ENCODE peak calls at places on chromosomes 2 and 18, in four cellular contexts. P is IMR-90, S is H9, A is H1. V is an unnamed sample. For H3K4me1, the result is how much of the 10 kb centered on the place peaks cover.

GRCh38 chr2:64036343-64036742 is 17.1 kb upstream of the VPS54 start:
- DNase-seq in P (peak), S (no peak), A (no peak), V (no peak)

GRCh38 chr2:118832791-118833715 is 14.4 kb downstream of the EN1 start:
- DNase-seq in P (no peak), S (no peak), A (no peak), V (peak)

GRCh38 chr2:10883880-10884529 is 27.7 kb upstream of the KCNF1 start:
- DNase-seq in P (no peak), S (no peak), A (no peak), V (no peak)

GRCh38 chr2:101501443-101501842 is 26.5 kb upstream of the RFX8 start:
- DNase-seq in P (peak), S (no peak), A (no peak), V (no peak)

GRCh38 chr2:74849228-74849892 is 15.4 kb downstream of the HK2 start:
- DNase-seq in P (peak), S (peak), A (no peak), V (peak)

GRCh38 chr2:189783451-189783926 is 650 bp downstream of the ORMDL1 start:
- DNase-seq in P (peak), S (no peak), A (no peak), V (no peak)

GRCh38 chr2:72118951-72119350 is 28.7 kb downstream of the CYP26B1 start:
- DNase-seq in P (no peak), S (no peak), A (no peak), V (no peak)

GRCh38 chr18:22378672-22379282 is 38.9 kb downstream of the CTAGE1 start:
- DNase-seq in P (peak), S (peak), A (no peak), V (peak)

GRCh38 chr2:150207979-150208378 is 279.5 kb downstream of the RND3 start:
- DNase-seq in P (no peak), S (no peak), A (no peak), V (no peak)

GRCh38 chr18:9614401-9615279 is at the start of gene PPP4R1:
- DNase-seq in P (peak), S (peak), A (peak), V (peak)

GRCh38 chr2:40395169-40396023 is 56.5 kb downstream of the SLC8A1 start:
- DNase-seq in P (no peak), S (no peak), A (no peak), V (peak)

GRCh38 chr18:50917021-50917420 is 38.1 kb downstream of the ME2 start:
- DNase-seq in P (peak), S (no peak), A (no peak), V (no peak)

GRCh38 chr2:97734061-97734912 is 20.9 kb downstream of the ZAP70 start:
- DNase-seq in P (no peak), S (peak), A (no peak), V (no peak)

GRCh38 chr18:7760967-7761946 is 194.1 kb downstream of the PTPRM start:
- DNase-seq in P (peak), S (no peak), A (no peak), V (no peak)

GRCh38 chr2:191786694-191787093 is 60.2 kb downstream of the CAVIN2 start:
- DNase-seq in P (no peak), S (no peak), A (no peak), V (no peak)

GRCh38 chr2:23449413-23449812 is 64.4 kb downstream of the KLHL29 start:
- DNase-seq in P (no peak), S (no peak), A (no peak), V (no peak)

GRCh38 chr2:190050001-190050400 is 12.5 kb downstream of the MSTN start:
- DNase-seq in P (peak), S (no peak), A (no peak), V (no peak)

DNA sequence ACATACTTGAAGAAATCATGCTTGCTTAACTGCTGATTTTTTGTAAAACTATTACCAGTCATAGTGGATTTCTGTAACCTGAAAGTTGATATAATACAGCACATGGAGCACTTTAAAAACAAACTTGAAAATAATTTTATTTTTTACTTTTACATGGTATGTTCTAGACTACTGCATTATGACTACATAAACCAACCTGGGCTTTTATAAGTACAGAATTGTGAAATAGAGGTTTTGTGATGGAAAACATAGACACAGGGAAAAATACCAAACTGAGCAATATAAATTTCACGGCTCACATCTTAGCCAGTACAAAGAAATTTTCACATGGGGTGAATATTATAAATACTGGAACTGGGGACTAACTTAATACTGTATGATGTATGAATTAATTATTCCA is 59.3 kb upstream of the CTIF start:
- DNase-seq in P (no peak), S (no peak), A (no peak), V (no peak)
- H3K56ac ChIP-seq in P (no peak), S (no peak), A (no peak), V (no peak)

GRCh38 chr18:36327352-36328316 is 30.1 kb downstream of the FHOD3 start:
- DNase-seq in P (no peak), S (no peak), A (no peak), V (no peak)

GRCh38 chr18:36329684-36330434 is 32.3 kb downstream of the FHOD3 start:
- DNase-seq in P (peak), S (peak), A (peak), V (peak)

GRCh38 chr18:36326771-36327170 is 29.3 kb downstream of the FHOD3 start:
- DNase-seq in P (no peak), S (no peak), A (no peak), V (no peak)

GRCh38 chr18:36328916-36329315 is 31.4 kb downstream of the FHOD3 start:
- DNase-seq in P (no peak), S (no peak), A (peak), V (no peak)

GRCh38 chr18:36328385-36328858 is 30.9 kb downstream of the FHOD3 start:
- DNase-seq in P (no peak), S (peak), A (peak), V (no peak)
- H3K4me1 ChIP-seq in P (under half), S (under half), A (under half), V (under half)

GRCh38 chr18:79643049-79643765 is 36.4 kb upstream of the CTDP1 start:
- DNase-seq in P (no peak), S (no peak), A (no peak), V (no peak)
- H3K56ac ChIP-seq in P (no peak), S (no peak), A (no peak), V (no peak)

GRCh38 chr2:126660068-126660467 is 4.1 kb downstream of the GYPC start:
- DNase-seq in P (no peak), S (no peak), A (no peak), V (no peak)
- H3K4me1 ChIP-seq in P (under half), S (under half), A (under half), V (under half)

GRCh38 chr2:135276525-135276924 is 224.4 kb downstream of the RAB3GAP1 start:
- DNase-seq in P (no peak), S (no peak), A (no peak), V (no peak)
- H3K56ac ChIP-seq in P (no peak), S (no peak), A (no peak), V (no peak)

GRCh38 chr2:174608866-174609214 is 11.2 kb upstream of the WIPF1 start:
- DNase-seq in P (no peak), S (no peak), A (no peak), V (no peak)
- H3K4me1 ChIP-seq in P (under half), S (under half), A (under half), V (under half)

DNA sequence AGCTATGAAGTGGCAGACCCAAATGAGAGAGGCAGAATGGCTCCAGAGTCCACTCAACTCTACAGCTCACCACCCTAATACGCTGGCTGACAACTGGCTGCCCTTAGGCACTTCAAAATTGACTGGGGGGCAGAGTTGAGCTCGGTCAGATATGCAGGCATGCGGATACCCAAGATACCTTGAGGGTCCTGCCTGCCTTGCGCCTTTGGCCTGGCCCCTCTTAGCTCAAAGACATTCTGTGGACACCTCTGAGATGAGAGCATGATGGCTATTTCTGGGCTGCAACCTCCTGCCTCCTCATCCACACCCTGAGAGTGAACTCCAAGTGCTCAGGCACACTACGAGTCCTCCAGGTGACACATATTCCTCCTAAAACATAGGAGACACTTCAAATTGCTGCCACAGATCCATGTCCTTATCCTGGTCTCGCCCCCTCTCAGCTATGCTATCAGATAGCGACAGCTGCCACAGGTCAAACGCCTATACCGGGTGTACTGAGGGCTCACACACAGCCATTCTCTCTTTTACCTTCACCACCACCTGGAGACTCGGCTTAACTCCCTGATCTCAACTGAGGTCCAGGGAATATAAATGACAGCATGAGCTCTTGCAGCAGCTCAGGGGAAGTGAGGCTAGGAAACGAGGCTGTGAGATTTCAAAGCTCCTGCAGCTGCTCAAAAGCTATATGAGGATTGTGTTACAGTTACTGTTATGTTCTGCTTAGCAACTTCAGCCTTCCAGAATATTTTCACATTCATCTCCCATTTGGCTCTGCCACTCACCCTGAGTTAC is 60.6 kb upstream of the TEX51 start:
- DNase-seq in P (no peak), S (no peak), A (no peak), V (peak)
- H3K56ac ChIP-seq in P (no peak), S (no peak), A (no peak), V (peak)

DNA sequence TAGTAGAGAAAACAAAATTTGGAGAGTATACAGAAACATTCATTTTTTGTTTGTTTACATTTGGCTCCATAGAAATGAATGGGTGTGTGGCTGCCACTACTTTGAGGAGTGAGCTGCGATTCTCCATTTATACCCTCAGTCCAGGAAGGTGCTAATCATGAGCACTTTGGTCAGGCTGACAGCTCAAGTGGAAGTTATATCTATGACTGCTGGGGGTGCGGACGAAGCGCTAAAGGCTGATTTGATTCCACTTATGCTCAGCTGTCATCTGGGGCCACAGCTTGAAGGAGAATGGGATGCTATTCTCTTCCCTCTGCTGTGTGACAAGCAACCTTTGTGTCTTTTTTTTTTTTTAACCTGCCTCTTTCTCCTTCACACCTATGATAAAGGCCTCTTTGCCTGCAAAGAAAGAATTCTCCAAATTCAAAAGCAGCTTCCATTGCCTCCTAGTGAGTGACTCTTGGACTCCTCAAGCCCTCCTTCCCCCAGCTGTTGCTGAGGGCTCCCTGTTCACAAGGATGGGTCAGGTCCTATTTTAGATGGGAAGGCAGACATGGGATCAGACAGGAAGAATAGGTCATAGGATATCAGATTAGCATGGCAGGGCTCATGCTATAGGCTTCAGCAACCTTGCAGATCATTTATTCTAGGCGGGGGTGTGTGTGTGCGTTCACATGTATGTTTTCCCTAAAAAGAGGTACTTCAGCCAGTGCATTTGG is 201.6 kb downstream of the SETBP1 start:
- DNase-seq in P (no peak), S (no peak), A (no peak), V (no peak)
- H3K4me1 ChIP-seq in P (under half), S (under half), A (under half), V (under half)

DNA sequence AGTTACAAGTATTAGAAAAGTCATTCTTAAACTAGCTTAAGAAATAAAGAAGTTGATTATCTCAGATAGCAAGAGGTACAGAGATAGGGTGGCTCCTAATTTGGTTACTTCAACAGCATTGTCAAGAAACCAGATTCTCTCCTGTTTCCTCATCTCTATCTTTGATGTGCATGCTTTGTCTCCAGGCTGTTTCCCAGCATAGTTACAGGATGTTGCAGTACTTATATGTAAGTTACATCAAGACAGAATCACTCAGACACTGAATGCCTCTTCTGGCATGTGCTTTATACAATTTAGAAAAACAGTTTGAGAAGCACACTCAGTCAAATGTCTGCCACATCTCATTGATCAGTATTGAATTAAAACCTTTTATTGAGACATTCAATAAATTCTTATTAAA is 189.5 kb upstream of the UBE2E3 start:
- DNase-seq in P (peak), S (no peak), A (no peak), V (peak)
- H3K56ac ChIP-seq in P (no peak), S (no peak), A (no peak), V (no peak)

GRCh38 chr18:34661464-34662087 is 48.5 kb upstream of the DTNA start:
- DNase-seq in P (peak), S (peak), A (no peak), V (peak)
- H3K4me1 ChIP-seq in P (under half), S (under half), A (under half), V (under half)

V was measured in mesendoderm.